ENCODE peak calls at places on chromosomes 2 and 18, in five cellular contexts. O, P, B, I and R are unnamed samples.

GRCh38 chr2:233912799-233913423 is 4.3 kb upstream of the TRPM8 start:
- DNase-seq in P (no peak), B (no peak), O (no peak), I (no peak), R (peak)

GRCh38 chr18:22332590-22332989 is 85.1 kb downstream of the CTAGE1 start:
- DNase-seq in B (no peak), P (no peak), O (no peak), I (peak), R (peak)

GRCh38 chr2:52895726-52896340 is 871.8 kb upstream of the CHAC2 start:
- DNase-seq in I (no peak), O (no peak), B (no peak), P (no peak), R (no peak)

GRCh38 chr18:74314759-74315463 is 728 bp upstream of the C18orf63 start:
- DNase-seq in O (no peak), I (no peak), B (no peak), P (no peak), R (no peak)

GRCh38 chr18:10234912-10235439 is 219.5 kb upstream of the APCDD1 start:
- DNase-seq in P (no peak), B (no peak), I (no peak), O (no peak), R (no peak)

GRCh38 chr2:168490916-168491605 is 35.0 kb downstream of the CERS6 start:
- DNase-seq in P (no peak), B (no peak), I (no peak), O (no peak), R (no peak)

GRCh38 chr18:61817086-61817485 is 75.7 kb downstream of the RNF152 start:
- DNase-seq in B (no peak), P (no peak), I (no peak), O (no peak), R (no peak)

GRCh38 chr2:41774011-41774605 is 273.7 kb upstream of the PKDCC start:
- DNase-seq in I (no peak), P (no peak), B (no peak), O (no peak), R (no peak)

GRCh38 chr2:120175000-120175581 is 48.1 kb downstream of the TMEM185B start:
- DNase-seq in P (peak), I (peak), B (peak), O (no peak), R (peak)

GRCh38 chr2:214469728-214470127 is 58.9 kb downstream of the VWC2L start:
- DNase-seq in P (no peak), O (no peak), B (no peak), I (no peak), R (no peak)

GRCh38 chr2:214471382-214471781 is 60.5 kb downstream of the VWC2L start:
- DNase-seq in O (no peak), I (no peak), B (no peak), P (no peak), R (no peak)

GRCh38 chr2:214465386-214466146 is 54.7 kb downstream of the VWC2L start:
- DNase-seq in O (no peak), P (no peak), B (no peak), I (no peak), R (peak)
- TF ChIP-seq ZBTB33 in O (no peak), P (no peak), B (no peak), I (no peak), R (no peak)

GRCh38 chr18:5630057-5630765 is 86.4 kb upstream of the EPB41L3 start:
- DNase-seq in B (peak), O (no peak), I (peak), P (no peak), R (no peak)

GRCh38 chr18:5627756-5628511 is 84.1 kb upstream of the EPB41L3 start:
- DNase-seq in I (no peak), B (no peak), O (no peak), P (no peak), R (no peak)

GRCh38 chr18:5626130-5626880 is 82.5 kb upstream of the EPB41L3 start:
- DNase-seq in I (no peak), O (no peak), B (no peak), P (no peak), R (no peak)

GRCh38 chr18:5630766-5631413 is 87.1 kb upstream of the EPB41L3 start:
- DNase-seq in O (no peak), I (no peak), B (no peak), P (no peak), R (no peak)

GRCh38 chr18:5628512-5629255 is 84.9 kb upstream of the EPB41L3 start:
- DNase-seq in O (no peak), B (peak), I (no peak), P (no peak), R (no peak)
- TF ChIP-seq ZBTB33 in O (no peak), B (no peak), I (no peak), P (no peak), R (no peak)

DNA sequence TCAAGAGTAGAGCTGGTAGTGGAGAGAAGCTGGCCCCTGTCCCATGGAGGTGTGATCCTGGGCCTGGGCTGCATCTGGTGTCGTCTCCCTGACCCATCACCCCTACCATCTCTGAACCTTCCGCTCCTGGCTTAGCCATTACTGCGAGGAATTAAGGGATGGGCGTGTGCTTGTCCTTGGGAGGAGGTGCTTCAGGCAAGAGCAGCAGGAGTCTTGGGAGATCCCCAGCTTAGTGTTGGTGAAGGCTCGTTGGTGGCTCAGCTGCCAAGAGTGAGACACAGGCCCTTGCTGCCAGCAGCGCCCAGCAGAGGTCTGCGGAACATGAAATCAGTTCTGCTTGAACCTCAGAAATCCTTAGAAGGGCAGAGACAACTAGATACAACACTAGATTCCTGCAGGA is 59.9 kb upstream of the TGFA start:
- DNase-seq in P (no peak), I (no peak), B (no peak), O (no peak), R (no peak)
- TF ChIP-seq ZBTB33 in P (no peak), I (no peak), B (no peak), O (no peak), R (no peak)

GRCh38 chr2:104179644-104180043 is 674.3 kb upstream of the POU3F3 start:
- DNase-seq in P (no peak), B (no peak), I (no peak), O (no peak), R (no peak)

DNA sequence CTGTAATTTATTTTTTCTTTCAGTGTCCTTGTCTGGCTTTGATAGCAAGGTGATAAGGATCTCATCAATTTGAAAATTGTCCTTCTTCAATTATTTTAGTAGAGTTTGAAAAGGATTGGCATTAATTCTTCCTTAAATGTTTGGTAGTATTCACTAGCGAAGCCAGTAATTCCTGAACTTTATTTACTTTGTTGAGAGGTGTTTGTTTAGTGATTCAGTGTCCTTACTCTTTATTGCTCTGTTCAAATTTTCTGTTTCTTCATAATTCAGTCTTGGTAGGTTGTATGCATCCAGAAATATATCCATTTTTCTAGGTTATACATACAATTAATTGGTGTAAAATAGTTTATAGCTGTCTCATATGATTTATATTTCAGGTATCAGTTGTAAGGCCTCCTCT is 676.7 kb upstream of the POU3F3 start:
- DNase-seq in P (no peak), I (no peak), O (no peak), B (no peak), R (no peak)
- TF ChIP-seq ZBTB33 in P (no peak), I (no peak), O (no peak), B (no peak), R (no peak)

GRCh38 chr2:236237468-236238190 is 26.6 kb downstream of the ASB18 start:
- DNase-seq in B (peak), I (no peak), O (no peak), P (no peak), R (no peak)
- TF ChIP-seq ZBTB33 in B (no peak), I (no peak), O (no peak), P (no peak), R (no peak)

GRCh38 chr2:109210431-109211200 is 81.6 kb downstream of the SH3RF3 start:
- DNase-seq in B (no peak), I (no peak), P (no peak), O (no peak), R (no peak)
- TF ChIP-seq ZBTB33 in B (no peak), I (no peak), P (no peak), O (no peak), R (no peak)

GRCh38 chr2:21754164-21754788 is 630.5 kb downstream of the TDRD15 start:
- DNase-seq in P (no peak), I (no peak), B (no peak), O (no peak), R (peak)
- TF ChIP-seq ZBTB33 in P (no peak), I (no peak), B (no peak), O (no peak), R (no peak)

DNA sequence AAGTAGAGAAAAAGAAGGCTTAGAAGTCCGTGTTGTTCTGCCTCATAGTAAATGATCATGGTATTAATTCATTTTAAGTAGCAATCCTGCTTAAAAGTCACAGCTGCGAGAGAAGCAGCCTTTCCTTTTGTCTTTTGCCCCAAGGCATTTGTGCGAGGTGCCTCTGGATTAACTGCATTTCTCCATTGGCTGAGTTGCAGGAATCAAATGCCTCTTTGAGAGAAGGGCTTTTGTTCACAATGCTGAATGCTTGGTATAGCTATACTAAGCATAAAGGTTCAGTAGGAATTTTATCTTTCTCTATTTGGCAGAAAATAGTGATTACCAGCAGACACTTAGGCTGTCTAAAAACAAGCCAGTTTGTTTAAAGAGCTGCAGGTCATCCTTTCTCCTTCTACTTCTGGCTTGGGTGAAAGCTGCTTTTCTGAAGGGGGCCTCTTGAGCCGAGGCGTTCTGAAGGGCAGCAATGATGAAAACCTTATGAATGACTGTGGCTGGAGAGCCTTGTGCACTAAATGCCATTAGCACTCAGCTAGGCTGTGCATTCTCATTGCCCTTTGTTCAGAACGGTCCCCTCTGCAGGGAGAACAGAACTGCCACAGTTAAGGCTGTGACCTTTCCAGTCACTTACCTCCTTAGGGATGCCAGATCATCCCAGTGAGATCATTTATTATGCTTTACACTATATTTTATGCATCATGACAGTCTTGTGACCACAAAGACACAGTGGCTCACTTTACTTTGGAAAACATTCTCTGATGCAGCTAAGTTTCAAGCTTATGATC is 68.8 kb upstream of the TMEM87B start:
- DNase-seq in O (no peak), B (no peak), I (no peak), P (no peak), R (peak)
- TF ChIP-seq ZBTB33 in O (no peak), B (no peak), I (no peak), P (no peak), R (peak)

GRCh38 chr2:111028720-111029119 is 92.0 kb upstream of the BCL2L11 start:
- DNase-seq in I (no peak), P (peak), B (no peak), O (no peak), R (no peak)

GRCh38 chr2:111029135-111029927 is 91.4 kb upstream of the BCL2L11 start:
- DNase-seq in P (no peak), B (no peak), I (no peak), O (no peak), R (no peak)

GRCh38 chr2:111022630-111023029 is 98.1 kb upstream of the BCL2L11 start:
- DNase-seq in B (no peak), O (no peak), P (no peak), I (no peak), R (no peak)

GRCh38 chr2:111025288-111025687 is 95.4 kb upstream of the BCL2L11 start:
- DNase-seq in P (no peak), I (no peak), O (no peak), B (no peak), R (no peak)

GRCh38 chr2:111024496-111024895 is 96.2 kb upstream of the BCL2L11 start:
- DNase-seq in I (no peak), O (no peak), P (no peak), B (no peak), R (no peak)
- TF ChIP-seq ZBTB33 in I (no peak), O (no peak), P (no peak), B (no peak), R (no peak)